ENCODE peak calls at places on chromosomes 11 and 22, in eight cellular contexts. A is IMR-90, H is transverse colon, L is GM10248, Q is heart left ventricle, I is epithelial cell of esophagus, O is astrocyte of the spinal cord, Y is fibroblast of lung. P is an unnamed sample.

GRCh38 chr11:110463153-110463552 is 33.4 kb downstream of the FDX1 start:
- DNase-seq in A (peak; percentile 66), H (peak; percentile 46), L (no peak), Q (peak; percentile 50), I (peak; percentile 60), O (peak; percentile 57), Y (peak; percentile 69), P (peak; percentile 79)

GRCh38 chr22:19708323-19709011 is 5.8 kb upstream of the SEPTIN5 start:
- DNase-seq in A (no peak), H (no peak), L (no peak), Q (peak; percentile 22), I (no peak), O (no peak), Y (no peak), P (no peak)

GRCh38 chr11:2584812-2585565 is 114.8 kb downstream of the KCNQ1OT1 start:
- DNase-seq in A (no peak), H (no peak), L (no peak), Q (peak; percentile 14), I (no peak), O (no peak), Y (no peak), P (no peak)

GRCh38 chr11:113730887-113731726 is 25.0 kb upstream of the TMPRSS5 start:
- DNase-seq in A (peak; percentile 64), H (peak; percentile 37), L (no peak), Q (no peak), I (peak; percentile 70), O (peak; percentile 77), Y (peak; percentile 63), P (peak; percentile 72)

GRCh38 chr11:6353367-6353987 is 33.2 kb upstream of the CAVIN3 start:
- DNase-seq in A (peak; percentile 40), H (peak; percentile 55), L (peak; percentile 67), Q (peak; percentile 39), I (peak; percentile 65), O (peak; percentile 37), Y (peak; percentile 53), P (peak; percentile 53)

GRCh38 chr22:37678372-37678771 is 2.9 kb downstream of the LGALS1 start:
- DNase-seq in A (no peak), H (no peak), L (no peak), Q (no peak), I (no peak), O (no peak), Y (no peak), P (no peak)

GRCh38 chr22:17431179-17431578 is 61.9 kb downstream of the CECR2 start:
- DNase-seq in A (no peak), H (no peak), L (no peak), Q (no peak), I (peak; percentile 67), O (peak; percentile 10), Y (peak; percentile 49), P (no peak)

GRCh38 chr11:34308821-34309585 is 48.8 kb downstream of the ABTB2 start:
- DNase-seq in A (no peak), H (no peak), L (no peak), Q (no peak), I (no peak), O (peak; percentile 22), Y (no peak), P (peak; percentile 70)

GRCh38 chr11:114315749-114316368 is 19.7 kb downstream of the NNMT start:
- DNase-seq in A (no peak), H (peak; percentile 18), L (no peak), Q (no peak), I (peak; percentile 14), O (peak; percentile 41), Y (no peak), P (peak; percentile 46)

GRCh38 chr11:67276821-67277230 is 10.6 kb downstream of the GRK2 start:
- DNase-seq in A (peak; percentile 45), H (peak; percentile 65), L (peak; percentile 43), Q (peak; percentile 74), I (no peak), O (peak; percentile 29), Y (peak; percentile 53), P (peak; percentile 33)

GRCh38 chr11:925158-925495 is 543 bp upstream of the AP2A2 start:
- DNase-seq in A (no peak), H (peak; percentile 23), L (no peak), Q (peak; percentile 55), I (no peak), O (no peak), Y (no peak), P (no peak)

GRCh38 chr22:23121026-23121823 is 20.6 kb downstream of the RSPH14 start:
- DNase-seq in A (peak; percentile 32), H (no peak), L (no peak), Q (no peak), I (no peak), O (no peak), Y (no peak), P (no peak)

GRCh38 chr11:134048028-134048427 is 20.8 kb upstream of the JAM3 start:
- DNase-seq in A (no peak), H (no peak), L (no peak), Q (no peak), I (no peak), O (no peak), Y (no peak), P (no peak)

GRCh38 chr11:13160302-13160701 is 117.3 kb upstream of the BMAL1 start:
- DNase-seq in A (no peak), H (no peak), L (no peak), Q (no peak), I (peak; percentile 86), O (no peak), Y (no peak), P (no peak)

GRCh38 chr11:34636127-34636526 is 15.2 kb downstream of the EHF start:
- DNase-seq in A (no peak), H (no peak), L (no peak), Q (no peak), I (peak; percentile 62), O (no peak), Y (no peak), P (no peak)

GRCh38 chr22:49192180-49192856 is 635.4 kb downstream of the BRD1 start:
- DNase-seq in A (no peak), H (no peak), L (no peak), Q (no peak), I (no peak), O (no peak), Y (no peak), P (no peak)

GRCh38 chr22:34055525-34056200 is 135.4 kb upstream of the LARGE1 start:
- DNase-seq in A (no peak), H (no peak), L (no peak), Q (no peak), I (peak; percentile 2), O (no peak), Y (no peak), P (no peak)

GRCh38 chr22:32801436-32802290 is at the start of gene TIMP3:
- DNase-seq in A (peak; percentile 82), H (peak; percentile 74), L (no peak), Q (peak; percentile 96), I (peak; percentile 55), O (peak; percentile 85), Y (peak; percentile 90), P (peak; percentile 61)

DNA sequence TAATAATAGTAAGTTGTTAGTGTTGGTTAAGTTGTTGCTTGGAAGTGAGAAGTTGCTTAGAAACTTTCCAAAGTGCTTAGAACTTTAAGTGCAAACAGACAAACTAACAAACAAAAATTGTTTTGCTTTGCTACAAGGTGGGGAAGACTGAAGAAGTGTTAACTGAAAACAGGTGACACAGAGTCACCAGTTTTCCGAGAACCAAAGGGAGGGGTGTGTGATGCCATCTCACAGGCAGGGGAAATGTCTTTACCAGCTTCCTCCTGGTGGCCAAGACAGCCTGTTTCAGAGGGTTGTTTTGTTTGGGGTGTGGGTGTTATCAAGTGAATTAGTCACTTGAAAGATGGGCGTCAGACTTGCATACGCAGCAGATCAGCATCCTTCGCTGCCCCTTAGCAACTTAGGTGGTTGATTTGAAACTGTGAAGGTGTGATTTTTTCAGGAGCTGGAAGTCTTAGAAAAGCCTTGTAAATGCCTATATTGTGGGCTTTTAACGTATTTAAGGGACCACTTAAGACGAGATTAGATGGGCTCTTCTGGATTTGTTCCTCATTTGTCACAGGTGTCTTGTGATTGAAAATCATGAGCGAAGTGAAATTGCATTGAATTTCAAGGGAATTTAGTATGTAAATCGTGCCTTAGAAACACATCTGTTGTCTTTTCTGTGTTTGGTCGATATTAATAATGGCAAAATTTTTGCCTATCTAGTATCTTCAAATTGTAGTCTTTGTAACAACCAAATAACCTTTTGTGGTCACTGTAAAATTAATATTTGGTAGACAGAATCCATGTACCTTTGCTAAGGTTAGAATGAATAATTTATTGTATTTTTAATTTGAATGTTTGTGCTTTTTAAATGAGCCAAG is 2.7 kb downstream of the NEAT1 start:
- DNase-seq in A (peak; percentile 78), H (peak; percentile 69), L (no peak), Q (no peak), I (peak; percentile 79), O (peak; percentile 74), Y (peak; percentile 80), P (peak; percentile 84)
- TF ChIP-seq CTCF in A (no peak), H (peak; percentile 67), L (no peak), Q (no peak), I (peak; percentile 27), O (no peak), Y (no peak), P (no peak)

GRCh38 chr11:130422251-130422995 is 6.0 kb downstream of the ADAMTS8 start:
- DNase-seq in A (no peak), H (no peak), L (no peak), Q (no peak), I (no peak), O (no peak), Y (no peak), P (no peak)
- TF ChIP-seq CTCF in A (no peak), H (no peak), L (no peak), Q (no peak), I (no peak), O (no peak), Y (no peak), P (no peak)

GRCh38 chr11:88332851-88333250 is 4.7 kb downstream of the CTSC start:
- DNase-seq in A (no peak), H (no peak), L (no peak), Q (no peak), I (peak; percentile 64), O (peak; percentile 30), Y (no peak), P (peak; percentile 33)
- TF ChIP-seq CTCF in A (no peak), H (no peak), L (no peak), Q (no peak), I (no peak), O (no peak), Y (no peak), P (no peak)

GRCh38 chr11:46827995-46828394 is 18.1 kb downstream of the CKAP5 start:
- DNase-seq in A (peak; percentile 35), H (no peak), L (no peak), Q (no peak), I (no peak), O (peak; percentile 22), Y (peak; percentile 56), P (peak; percentile 27)

GRCh38 chr11:46826310-46827044 is 19.6 kb downstream of the CKAP5 start:
- DNase-seq in A (peak; percentile 68), H (peak; percentile 86), L (peak; percentile 83), Q (peak; percentile 92), I (peak; percentile 80), O (peak; percentile 77), Y (peak; percentile 75), P (peak; percentile 79)
- TF ChIP-seq CTCF in A (no peak), H (no peak), L (no peak), Q (peak; percentile 26), I (no peak), O (no peak), Y (no peak), P (no peak)

GRCh38 chr11:22920939-22921565 is 60.8 kb upstream of the CCDC179 start:
- DNase-seq in A (peak; percentile 76), H (peak; percentile 8), L (peak; percentile 29), Q (no peak), I (peak; percentile 63), O (peak; percentile 57), Y (peak; percentile 68), P (peak; percentile 70)
- TF ChIP-seq CTCF in A (peak; percentile 79), H (peak; percentile 21), L (peak; percentile 61), Q (peak; percentile 69), I (peak; percentile 85), O (peak; percentile 87), Y (peak; percentile 72), P (peak; percentile 93)

P was measured in fibroblast of pulmonary artery.